ENCODE peak calls at places on chromosomes 4 and X, in ten cellular contexts. A is ovary, S is adrenal gland, U is OCI-LY7, T is endothelial cell of umbilical vein, B is RWPE2, M is epithelial cell of esophagus, J is fibroblast of pulmonary artery, F is colonic mucosa, E is psoas muscle. C is an unnamed sample.

GRCh38 chr4:114770624-114771023 is 172.0 kb downstream of the UGT8 start:
- DNase-seq in B (no peak), M (peak; percentile 55), F (no peak), A (no peak), T (no peak), J (no peak), S (no peak), E (no peak), U (no peak), C (no peak)

GRCh38 chr4:173528378-173529321 is 1.4 kb downstream of the HAND2 start:
- DNase-seq in J (peak; percentile 65), A (peak; percentile 45), B (no peak), F (no peak), U (no peak), M (no peak), E (no peak), S (peak; percentile 58), T (no peak), C (peak; percentile 56)

GRCh38 chr4:45931151-45931550 is 192.7 kb downstream of the GABRG1 start:
- DNase-seq in A (no peak), E (no peak), U (no peak), M (peak; percentile 12), J (no peak), T (no peak), F (no peak), S (no peak), B (no peak), C (no peak)

GRCh38 chrX:110407910-110408545 is 49.4 kb downstream of the RTL9 start:
- DNase-seq in F (peak; percentile 75), S (peak; percentile 64), U (peak; percentile 53), J (peak; percentile 76), B (no peak), T (peak; percentile 29), A (peak; percentile 66), M (peak; percentile 70), E (no peak), C (peak; percentile 78)

GRCh38 chrX:118216086-118216485 is 99.5 kb upstream of the KLHL13 start:
- DNase-seq in B (no peak), F (no peak), A (no peak), T (peak; percentile 86), J (peak; percentile 3), S (no peak), M (no peak), E (no peak), U (no peak), C (no peak)

GRCh38 chr4:2500547-2500946 is 31.6 kb downstream of the RNF4 start:
- DNase-seq in U (no peak), A (no peak), B (no peak), S (no peak), T (no peak), M (no peak), E (no peak), F (no peak), J (no peak), C (peak; percentile 30)

GRCh38 chrX:40179333-40179732 is 81.6 kb upstream of the BCOR start:
- DNase-seq in M (no peak), J (no peak), F (no peak), E (no peak), A (no peak), S (peak; percentile 56), B (no peak), U (no peak), T (peak; percentile 47), C (no peak)

GRCh38 chr4:128450326-128451120 is 162.9 kb upstream of the PGRMC2 start:
- DNase-seq in T (no peak), U (no peak), F (no peak), E (no peak), B (no peak), J (no peak), S (no peak), M (no peak), A (no peak), C (no peak)

GRCh38 chr4:4269326-4269725 is 20.6 kb downstream of the LYAR start:
- DNase-seq in F (no peak), J (no peak), E (no peak), S (no peak), A (no peak), U (no peak), T (no peak), M (no peak), B (no peak), C (no peak)

GRCh38 chr4:36133658-36134057 is 110.7 kb downstream of the ARAP2 start:
- DNase-seq in U (no peak), T (no peak), B (no peak), E (no peak), F (no peak), M (no peak), J (no peak), A (no peak), S (no peak), C (no peak)

GRCh38 chrX:129726307-129727111 is 12.3 kb upstream of the XPNPEP2 start:
- DNase-seq in B (no peak), S (peak; percentile 87), E (peak; percentile 56), M (peak; percentile 64), A (peak; percentile 64), J (peak; percentile 74), F (peak; percentile 56), U (peak; percentile 23), T (peak; percentile 76), C (peak; percentile 69)

GRCh38 chrX:153301746-153302145 is 19.8 kb downstream of the PNMA6F start:
- DNase-seq in F (no peak), B (no peak), S (no peak), U (no peak), J (no peak), A (no peak), E (no peak), M (no peak), T (no peak), C (no peak)

GRCh38 chrX:30343206-30343605 is 34.0 kb upstream of the NR0B1 start:
- DNase-seq in F (no peak), T (no peak), J (no peak), M (no peak), B (no peak), S (no peak), E (no peak), U (no peak), A (no peak), C (no peak)

GRCh38 chrX:46577116-46578005 is 3.8 kb downstream of the CHST7 start:
- DNase-seq in U (no peak), T (no peak), J (peak; percentile 47), E (no peak), F (no peak), S (no peak), B (no peak), A (no peak), M (peak; percentile 35), C (peak; percentile 50)

GRCh38 chr4:189046642-189047041 is 894.0 kb upstream of the FRG1 start:
- DNase-seq in A (no peak), J (no peak), B (no peak), F (no peak), T (no peak), M (peak; percentile 83), S (no peak), U (no peak), E (no peak), C (peak; percentile 49)

GRCh38 chrX:122119361-122119760 is 1064.7 kb upstream of the GRIA3 start:
- DNase-seq in B (no peak), A (no peak), U (no peak), T (no peak), M (no peak), F (no peak), S (no peak), E (no peak), J (no peak), C (no peak)

GRCh38 chr4:1770245-1770644 is 22.8 kb upstream of the FGFR3 start:
- DNase-seq in A (no peak), E (no peak), U (no peak), S (no peak), F (no peak), T (no peak), M (no peak), B (no peak), J (no peak), C (no peak)

GRCh38 chr4:1975880-1976279 is 32.9 kb downstream of the NELFA start:
- DNase-seq in M (no peak), J (no peak), T (no peak), S (peak; percentile 37), A (no peak), U (no peak), F (no peak), B (peak; percentile 46), E (no peak), C (no peak)

GRCh38 chr4:148305749-148306148 is 136.5 kb downstream of the NR3C2 start:
- DNase-seq in S (no peak), F (no peak), E (no peak), J (no peak), U (no peak), T (no peak), B (no peak), M (no peak), A (no peak), C (no peak)

GRCh38 chrX:139201924-139202323 is 328.6 kb upstream of the F9 start:
- DNase-seq in E (no peak), A (no peak), F (no peak), B (no peak), J (no peak), S (no peak), T (no peak), M (peak; percentile 41), U (no peak), C (no peak)
- H3K4me3 ChIP-seq in E (peak overlapping the region; percentile 69), A (no peak overlapping the region), F (no peak overlapping the region), B (no peak overlapping the region), J (no peak overlapping the region), S (no peak overlapping the region), T (no peak overlapping the region), M (no peak overlapping the region), U (no peak overlapping the region), C (no peak overlapping the region)

GRCh38 chrX:50680990-50681389 is 133.0 kb downstream of the SHROOM4 start:
- DNase-seq in A (no peak), B (no peak), M (peak; percentile 35), F (no peak), J (peak; percentile 34), U (no peak), S (peak; percentile 52), E (no peak), T (peak; percentile 63), C (no peak)
- TF ChIP-seq CTCF in A (no peak), B (peak; percentile 16), M (peak; percentile 66), F (no peak), J (peak; percentile 61), U (no peak), S (peak; percentile 31), E (peak; percentile 23), T (peak; percentile 39), C (peak; percentile 42)

GRCh38 chr4:104966349-104967033 is 180.2 kb upstream of the TET2 start:
- DNase-seq in T (no peak), J (peak; percentile 33), B (no peak), S (no peak), M (peak; percentile 89), U (no peak), F (peak; percentile 73), E (no peak), A (no peak), C (no peak)
- H3K4me3 ChIP-seq in T (no peak overlapping the region), J (no peak overlapping the region), B (no peak overlapping the region), S (no peak overlapping the region), M (peak overlapping the region; percentile 10), U (no peak overlapping the region), F (no peak overlapping the region), E (no peak overlapping the region), A (no peak overlapping the region), C (no peak overlapping the region)

GRCh38 chr4:41599192-41599786 is 61.3 kb downstream of the LIMCH1 start:
- DNase-seq in B (no peak), E (no peak), F (no peak), S (no peak), A (no peak), M (no peak), T (no peak), J (no peak), U (no peak), C (no peak)
- TF ChIP-seq CTCF in B (no peak), E (no peak), F (no peak), S (no peak), A (no peak), M (no peak), T (no peak), J (no peak), U (no peak), C (no peak)